ENCODE peak calls at places on chromosomes 13 and 19, in six cellular contexts. H is A549, J is HepG2, Y is K562, D is upper lobe of left lung, Z is GM12878. L is an unnamed sample.

GRCh38 chr13:35884211-35884610 is 247.0 kb downstream of the DCLK1 start:
- ATAC-seq in D (no peak), J (no peak), H (no peak), Y (no peak), Z (no peak), L (no peak)

GRCh38 chr13:89520468-89520867 is 1827.0 kb upstream of the MIR17HG start:
- ATAC-seq in Y (no peak), D (no peak), H (no peak), Z (no peak), J (no peak), L (no peak)

GRCh38 chr13:95677564-95678386 is 836 bp downstream of the DNAJC3 start:
- ATAC-seq in J (peak), Z (no peak), Y (peak), D (no peak), H (peak), L (no peak)

GRCh38 chr13:48993150-48993549 is 17.4 kb downstream of the FNDC3A start:
- ATAC-seq in Z (peak), Y (no peak), H (no peak), D (no peak), J (no peak), L (no peak)

GRCh38 chr19:29085630-29086029 is 127.3 kb downstream of the UQCRFS1 start:
- ATAC-seq in D (no peak), H (no peak), Z (no peak), Y (no peak), J (no peak), L (no peak)

GRCh38 chr13:48909088-48909389 is 66.7 kb upstream of the FNDC3A start:
- ATAC-seq in D (no peak), Y (no peak), Z (no peak), H (peak), J (no peak), L (no peak)

GRCh38 chr19:14127929-14128509 is 8.4 kb downstream of the ASF1B start:
- ATAC-seq in H (no peak), Y (no peak), J (no peak), D (peak), Z (peak), L (peak)

GRCh38 chr13:100658363-100658762 is 16.2 kb downstream of the TMTC4 start:
- ATAC-seq in J (no peak), Y (no peak), Z (peak), H (no peak), D (no peak), L (no peak)

GRCh38 chr13:43159007-43159406 is 135.6 kb downstream of the DNAJC15 start:
- ATAC-seq in D (no peak), Y (no peak), J (no peak), Z (no peak), H (no peak), L (no peak)

DNA sequence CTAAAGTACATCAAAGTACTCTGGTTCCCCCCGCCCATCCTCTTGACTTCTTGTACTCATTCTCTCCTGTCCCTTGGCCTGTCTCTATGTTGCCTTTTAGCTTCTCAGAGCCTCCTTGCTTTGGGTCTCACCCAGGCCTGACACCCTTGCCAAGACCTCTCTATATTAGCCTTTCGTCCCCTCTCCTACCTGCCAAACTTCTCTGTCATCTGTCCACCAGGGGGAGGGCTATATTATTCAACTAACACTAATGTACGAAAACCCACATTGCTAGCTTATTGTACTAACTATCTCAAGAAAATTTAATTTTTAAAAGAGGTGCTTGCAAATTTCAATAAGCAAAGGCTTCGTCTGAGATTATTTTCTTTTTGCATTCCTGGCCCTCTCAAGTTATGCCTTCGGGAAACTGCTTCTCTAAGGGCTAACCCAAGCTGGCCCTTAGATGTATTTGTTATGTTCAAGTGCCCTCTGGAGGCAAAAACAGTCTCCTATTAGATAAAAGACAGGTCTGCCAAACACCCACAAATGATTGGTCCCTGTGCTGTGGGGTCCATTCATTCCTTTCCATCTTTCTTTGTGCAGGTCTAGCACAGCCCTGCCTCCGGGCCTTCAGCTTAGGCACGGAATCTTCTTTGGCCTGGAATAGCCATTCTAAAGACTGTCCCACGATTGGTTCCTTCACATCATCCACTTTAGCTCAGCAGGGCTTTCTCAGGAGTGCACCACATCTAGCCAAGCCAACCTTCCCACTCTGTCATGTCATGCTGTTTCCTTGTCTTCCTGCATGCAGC is 6.4 kb upstream of the MRPS31 start:
- ATAC-seq in H (peak), Z (peak), Y (peak), J (peak), D (peak), L (peak)
- H3K4me3 ChIP-seq in H (peak), Z (no peak), Y (peak), J (peak), D (peak), L (peak)

GRCh38 chr13:104872153-104872552 is 1663.3 kb downstream of the EFNB2 start:
- ATAC-seq in J (no peak), D (no peak), Z (no peak), H (no peak), Y (no peak), L (no peak)

GRCh38 chr13:104871456-104871855 is 1664.0 kb downstream of the EFNB2 start:
- ATAC-seq in J (no peak), H (no peak), Y (no peak), Z (no peak), D (no peak), L (no peak)

GRCh38 chr13:104869501-104869900 is 1666.0 kb downstream of the EFNB2 start:
- ATAC-seq in H (no peak), Y (no peak), J (no peak), D (no peak), Z (peak), L (no peak)

DNA sequence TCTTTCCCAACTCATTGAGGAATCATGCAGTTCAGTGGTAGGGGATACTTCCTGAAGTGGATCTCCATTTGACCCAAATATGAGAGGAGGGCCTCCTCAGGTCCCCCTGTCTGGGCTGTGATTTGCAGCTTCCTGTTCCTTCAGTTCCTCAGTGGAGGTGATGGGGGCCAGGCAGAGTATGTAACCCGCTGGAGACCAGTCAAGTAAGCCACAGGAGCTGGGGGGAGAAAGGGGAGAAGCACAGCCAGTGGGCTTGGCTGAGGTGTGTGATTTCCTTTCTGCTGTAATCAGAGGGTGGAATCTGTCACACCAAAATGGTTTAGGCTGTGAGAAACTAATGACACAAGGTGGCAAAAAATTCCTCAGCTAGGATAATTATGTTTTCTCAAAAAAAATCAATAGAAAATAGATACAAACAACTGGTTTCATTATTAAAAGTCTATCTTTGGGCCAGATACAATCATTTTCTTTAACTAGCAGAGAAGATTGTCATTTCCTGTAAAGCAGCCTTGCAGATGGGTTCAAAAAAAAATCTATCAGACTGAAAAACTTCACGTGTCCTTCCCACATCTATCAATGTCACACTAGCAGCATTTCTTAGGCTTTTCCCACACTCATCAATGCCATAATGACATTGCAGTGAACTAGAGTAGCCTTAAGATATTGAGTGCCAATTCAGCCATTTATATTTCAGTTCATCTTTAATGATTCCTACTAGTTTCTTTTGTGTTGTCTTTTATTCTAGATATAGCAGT is 1660.3 kb downstream of the EFNB2 start:
- ATAC-seq in Y (no peak), J (no peak), Z (no peak), D (no peak), H (no peak), L (no peak)
- TF ChIP-seq EP300 in Y (no peak), J (no peak), Z (no peak), D (no peak), H (no peak), L (no peak)

GRCh38 chr19:54366811-54367210 is 2.1 kb upstream of the LAIR1 start:
- ATAC-seq in J (no peak), D (no peak), H (no peak), Z (no peak), Y (no peak), L (no peak)

GRCh38 chr19:54364775-54365257 is at the start of gene LAIR1:
- ATAC-seq in Z (peak), J (peak), D (peak), H (no peak), Y (no peak), L (peak)

GRCh38 chr19:54373781-54374266 is 9.1 kb upstream of the LAIR1 start:
- ATAC-seq in J (no peak), D (peak), Y (peak), Z (peak), H (no peak), L (peak)

GRCh38 chr19:54369082-54369691 is 4.5 kb upstream of the LAIR1 start:
- ATAC-seq in J (no peak), Z (peak), H (no peak), Y (peak), D (no peak), L (no peak)
- H3K4me3 ChIP-seq in J (no peak), Z (no peak), H (no peak), Y (no peak), D (peak), L (no peak)

GRCh38 chr13:103349664-103350063 is 283.4 kb upstream of the SLC10A2 start:
- ATAC-seq in H (no peak), Y (no peak), J (no peak), D (no peak), Z (no peak), L (no peak)
- TF ChIP-seq EP300 in H (no peak), Y (no peak), J (no peak), D (no peak), Z (no peak), L (no peak)

GRCh38 chr13:77535448-77535847 is at the start of gene SCEL:
- ATAC-seq in D (peak), Y (no peak), Z (peak), J (no peak), H (peak), L (no peak)
- H3K4me3 ChIP-seq in D (peak), Y (no peak), Z (no peak), J (no peak), H (no peak), L (no peak)

GRCh38 chr19:5966215-5966614 is 11.7 kb downstream of the RANBP3 start:
- ATAC-seq in H (no peak), J (no peak), Z (no peak), Y (no peak), D (peak), L (peak)
- TF ChIP-seq EP300 in H (no peak), J (no peak), Z (no peak), Y (no peak), D (no peak), L (no peak)

L was measured in gastroesophageal sphincter.